ENCODE peak calls at places on chromosomes 4 and X, in four cellular contexts. Y, B, L and S are unnamed samples.

GRCh38 chr4:3385719-3386440 is 55.9 kb upstream of the HGFAC start:
- DNase-seq in Y (no peak), L (no peak), B (no peak), S (no peak)

GRCh38 chrX:135977611-135978010 is 3.8 kb upstream of the MMGT1 start:
- DNase-seq in B (no peak), Y (no peak), L (no peak), S (peak; percentile 50)

GRCh38 chr4:125268065-125268755 is 46.5 kb upstream of the FAT4 start:
- DNase-seq in B (no peak), Y (no peak), L (no peak), S (no peak)

GRCh38 chrX:38870386-38870895 is 69.2 kb downstream of the MID1IP1 start:
- DNase-seq in L (no peak), Y (no peak), B (no peak), S (no peak)

GRCh38 chr4:10417720-10418119 is 39.5 kb downstream of the ZNF518B start:
- DNase-seq in Y (no peak), L (no peak), B (no peak), S (no peak)

GRCh38 chr4:18020145-18020670 is 1.3 kb downstream of the LCORL start:
- DNase-seq in B (peak; percentile 31), L (no peak), Y (no peak), S (no peak)

GRCh38 chr4:155565330-155565729 is 101.3 kb upstream of the GUCY1A1 start:
- DNase-seq in B (no peak), L (no peak), Y (no peak), S (no peak)

GRCh38 chr4:11106190-11106589 is 322.5 kb downstream of the HS3ST1 start:
- DNase-seq in L (no peak), B (no peak), Y (no peak), S (no peak)

GRCh38 chr4:17109126-17109525 is 210.7 kb upstream of the LDB2 start:
- DNase-seq in B (no peak), Y (no peak), L (no peak), S (no peak)

GRCh38 chr4:115042496-115042895 is 70.9 kb downstream of the NDST4 start:
- DNase-seq in B (no peak), Y (no peak), L (no peak), S (peak; percentile 6)

GRCh38 chrX:148874621-148875020 is 374.2 kb downstream of the AFF2 start:
- DNase-seq in L (no peak), Y (no peak), B (no peak), S (no peak)

GRCh38 chrX:47749185-47749967 is 87.3 kb upstream of the ZNF81 start:
- DNase-seq in L (no peak), Y (no peak), B (no peak), S (no peak)

GRCh38 chr4:139841464-139842195 is 176.0 kb downstream of the MGST2 start:
- DNase-seq in Y (no peak), B (no peak), L (no peak), S (no peak)

GRCh38 chrX:65685112-65685511 is 17.7 kb downstream of the MSN start:
- DNase-seq in Y (no peak), B (no peak), L (no peak), S (no peak)

GRCh38 chr4:118729287-118730286 is 44.4 kb downstream of the METTL14 start:
- DNase-seq in B (no peak), L (no peak), Y (no peak), S (no peak)

GRCh38 chr4:9924750-9925149 is 96.5 kb downstream of the SLC2A9 start:
- DNase-seq in L (no peak), Y (no peak), B (no peak), S (no peak)

GRCh38 chrX:45781901-45782553 is 581.4 kb upstream of the DIPK2B start:
- DNase-seq in Y (no peak), B (no peak), L (no peak), S (peak; percentile 71)

GRCh38 chr4:168633071-168633470 is 136.2 kb downstream of the PALLD start:
- DNase-seq in L (no peak), B (no peak), Y (no peak), S (peak; percentile 36)

GRCh38 chr4:185002784-185003183 is 15.5 kb upstream of the HELT start:
- DNase-seq in Y (no peak), L (no peak), B (peak; percentile 31), S (no peak)

GRCh38 chrX:88613338-88613737 is 133.7 kb upstream of the CPXCR1 start:
- DNase-seq in Y (no peak), B (no peak), L (no peak), S (peak; percentile 10)

GRCh38 chr4:125789018-125789417 is 474.3 kb downstream of the FAT4 start:
- DNase-seq in Y (no peak), L (no peak), B (no peak), S (no peak)

GRCh38 chrX:17740137-17741122 is 3.1 kb downstream of the SCML1 start:
- DNase-seq in B (no peak), Y (no peak), L (no peak), S (no peak)

GRCh38 chr4:157806176-157806575 is 366.6 kb downstream of the GASK1B start:
- DNase-seq in B (no peak), Y (no peak), L (no peak), S (no peak)

GRCh38 chr4:156291317-156291716 is 337.7 kb upstream of the CTSO start:
- DNase-seq in L (no peak), B (no peak), Y (no peak), S (no peak)

GRCh38 chr4:187995322-187996207 is at the start of gene ZFP42:
- DNase-seq in L (no peak), Y (no peak), B (no peak), S (no peak)

GRCh38 chr4:17597517-17597916 is 16.9 kb upstream of the MED28 start:
- DNase-seq in L (no peak), B (no peak), Y (no peak), S (peak; percentile 34)

GRCh38 chrX:94695910-94696309 is 1021.9 kb downstream of the FAM133A start:
- DNase-seq in L (no peak), Y (no peak), B (no peak), S (no peak)

GRCh38 chr4:188275686-188276085 is 136.4 kb downstream of the TRIML1 start:
- DNase-seq in B (no peak), Y (no peak), L (no peak), S (no peak)

GRCh38 chr4:93810340-93810992 is 18.1 kb upstream of the ATOH1 start:
- DNase-seq in L (no peak), Y (no peak), B (no peak), S (no peak)

GRCh38 chr4:7066493-7066892 is 1.4 kb downstream of the GRPEL1 start:
- DNase-seq in B (no peak), L (no peak), Y (no peak), S (no peak)

GRCh38 chr4:7067523-7068278 is at the start of gene GRPEL1:
- DNase-seq in B (peak; percentile 98), L (peak; percentile 98), Y (peak; percentile 98), S (peak; percentile 98)

GRCh38 chr4:7068883-7069282 is 1.0 kb upstream of the GRPEL1 start:
- DNase-seq in L (no peak), B (no peak), Y (no peak), S (no peak)

GRCh38 chr4:7067147-7067522 is 729 bp downstream of the GRPEL1 start:
- DNase-seq in L (no peak), B (no peak), Y (no peak), S (peak; percentile 12)

DNA sequence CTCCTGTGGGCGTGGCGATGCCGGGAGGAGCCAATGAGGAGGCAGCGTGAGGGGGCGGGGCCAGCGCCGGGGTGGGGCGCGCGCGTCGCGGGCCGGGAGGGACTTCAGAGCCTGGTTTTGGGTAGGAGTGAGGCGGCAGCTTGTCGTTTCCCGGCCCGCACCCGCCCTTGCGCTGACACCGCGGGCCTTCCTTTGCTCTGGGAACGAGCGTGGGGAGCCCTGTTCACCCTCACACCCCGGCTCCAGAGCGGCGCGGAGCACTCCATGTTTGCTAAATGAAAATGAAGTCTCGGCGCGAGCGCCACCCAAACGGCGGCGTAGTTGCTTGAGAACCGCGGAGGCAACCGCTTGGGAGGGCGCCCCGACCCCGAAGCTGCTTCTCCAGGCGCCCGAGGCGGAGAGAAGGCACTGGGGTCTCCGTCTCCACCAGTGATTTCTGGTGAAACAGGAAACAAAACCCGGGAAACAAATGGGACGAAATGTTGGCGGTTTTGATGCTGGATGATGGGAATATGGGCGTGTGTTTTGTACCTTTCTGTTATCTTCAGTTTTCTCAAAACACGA is 497 bp upstream of the GRPEL1 start:
- DNase-seq in Y (no peak), B (no peak), L (no peak), S (no peak)
- TF ChIP-seq REST in Y (no peak), B (no peak), L (no peak), S (no peak)

DNA sequence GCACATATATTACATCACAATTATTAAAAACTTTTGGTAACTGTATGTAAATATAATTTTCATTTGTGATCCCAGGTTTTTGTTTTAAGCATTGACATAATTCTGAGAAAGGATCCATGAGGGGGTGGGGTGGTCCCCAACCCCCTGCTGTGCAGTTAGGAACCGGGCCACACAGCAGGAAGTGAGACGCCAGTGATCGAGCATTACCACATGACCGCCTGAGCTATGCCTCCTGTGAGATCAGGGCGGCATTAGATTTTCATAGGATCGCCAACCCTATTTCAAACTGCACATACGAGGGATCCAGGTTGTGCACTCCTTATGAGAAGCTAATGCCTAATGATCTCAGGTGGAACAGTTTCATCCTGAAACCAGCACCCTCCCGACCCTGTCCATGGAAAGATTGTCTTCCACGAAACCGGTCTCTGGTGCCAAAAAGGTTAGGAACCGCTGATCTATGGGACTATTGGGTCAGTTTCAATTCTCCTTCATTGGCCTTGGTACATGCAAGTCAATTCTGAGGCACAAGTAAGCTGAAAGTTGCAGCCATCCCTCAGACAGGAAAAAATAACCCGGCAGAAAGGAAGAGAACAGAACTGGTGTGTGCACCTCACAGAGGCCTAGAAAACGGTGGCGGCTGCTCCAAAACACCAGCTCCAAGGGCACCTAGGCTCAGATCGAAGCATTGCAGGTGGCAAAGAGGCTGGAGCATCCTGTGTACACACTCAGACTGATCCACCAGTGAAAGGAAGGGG is 7.0 kb upstream of the TMSB4X start:
- DNase-seq in L (no peak), Y (no peak), B (no peak), S (no peak)
- TF ChIP-seq REST in L (no peak), Y (no peak), B (no peak), S (no peak)

GRCh38 chrX:32483534-32484136 is 727.7 kb downstream of the DMD start:
- DNase-seq in L (no peak), Y (no peak), B (no peak), S (no peak)

DNA sequence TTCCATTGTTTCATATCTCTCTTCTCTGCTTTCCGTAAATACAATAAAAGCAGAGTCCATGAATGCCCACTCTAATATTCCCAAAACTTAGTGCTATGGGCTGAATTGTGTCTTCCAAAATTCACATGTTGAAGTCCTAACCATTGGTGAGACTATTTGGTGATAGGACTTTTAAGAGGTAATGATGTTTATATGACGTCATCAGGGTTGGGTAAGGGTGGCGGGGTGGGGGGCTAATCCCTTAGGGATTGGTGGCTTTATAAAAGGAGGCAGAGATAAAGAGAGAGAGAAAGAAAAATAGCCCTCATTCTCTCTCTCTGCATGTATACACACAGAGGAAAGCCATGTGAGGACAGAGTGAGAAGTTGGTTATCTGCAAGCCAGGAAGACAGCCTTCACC is 722.2 kb downstream of the DMD start:
- DNase-seq in B (no peak), L (no peak), Y (no peak), S (no peak)
- TF ChIP-seq REST in B (no peak), L (no peak), Y (no peak), S (no peak)

GRCh38 chr4:136581119-136581518 is 951.2 kb downstream of the PCDH18 start:
- DNase-seq in L (no peak), Y (no peak), B (no peak), S (no peak)

DNA sequence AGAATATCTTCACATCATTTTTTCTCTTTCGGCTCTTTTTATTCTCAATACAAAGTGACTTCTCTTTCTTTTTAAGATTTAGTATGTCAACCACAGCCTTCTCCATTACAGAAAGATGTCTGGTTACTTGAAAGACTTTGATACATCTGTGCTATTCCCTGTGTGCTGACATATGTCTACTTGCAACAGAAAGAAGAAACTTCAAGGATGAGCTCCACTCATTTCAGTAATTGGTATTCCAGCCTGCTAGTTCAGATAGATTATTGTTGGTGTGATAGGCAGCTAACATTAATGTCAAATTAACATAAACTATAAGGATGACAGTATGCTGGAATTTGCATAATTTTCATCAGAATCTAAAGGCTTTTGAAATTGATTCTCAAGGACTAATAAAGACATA is 948.7 kb downstream of the PCDH18 start:
- DNase-seq in B (no peak), L (no peak), Y (no peak), S (no peak)
- TF ChIP-seq REST in B (no peak), L (no peak), Y (no peak), S (no peak)